ENCODE peak calls at places on chromosomes 6 and 20, in eight cellular contexts. One of them, this sample, is unnamed.

GRCh38 chr6:46276571-46277142 is 105.9 kb upstream of the ENPP5 start:
- DNase-seq in dorsolateral prefrontal cortex: no peak
- DNase-seq in NCI-H1436: no peak
- DNase-seq in breast epithelium: no peak
- DNase-seq in MG63: no peak
- DNase-seq in memory B cell: no peak
- DNase-seq in stimulated activated CD4-positive, alpha-beta T cell treated with anti-CD3 and anti-CD28 coated beads, Interleukin-15, amount 100 ng/mL, for 1 hour: no peak
- DNase-seq in stimulated activated CD8-positive, alpha-beta memory T cell treated with anti-CD3 and anti-CD28 coated beads, Interleukin-7, amount 100 ng/mL, for 4 hours: no peak
- DNase-seq in this sample: no peak

GRCh38 chr6:30444451-30444742 is 44.9 kb upstream of the HLA-E start:
- DNase-seq in dorsolateral prefrontal cortex: no peak
- DNase-seq in NCI-H1436: no peak
- DNase-seq in breast epithelium: no peak
- DNase-seq in MG63: no peak
- DNase-seq in memory B cell: no peak
- DNase-seq in stimulated activated CD4-positive, alpha-beta T cell treated with anti-CD3 and anti-CD28 coated beads, Interleukin-15, amount 100 ng/mL, for 1 hour: no peak
- DNase-seq in stimulated activated CD8-positive, alpha-beta memory T cell treated with anti-CD3 and anti-CD28 coated beads, Interleukin-7, amount 100 ng/mL, for 4 hours: no peak
- DNase-seq in this sample: no peak

GRCh38 chr6:45714795-45715507 is 300.7 kb downstream of the CLIC5 start:
- DNase-seq in dorsolateral prefrontal cortex: no peak
- DNase-seq in NCI-H1436: peak
- DNase-seq in breast epithelium: no peak
- DNase-seq in MG63: peak
- DNase-seq in memory B cell: peak
- DNase-seq in stimulated activated CD4-positive, alpha-beta T cell treated with anti-CD3 and anti-CD28 coated beads, Interleukin-15, amount 100 ng/mL, for 1 hour: no peak
- DNase-seq in stimulated activated CD8-positive, alpha-beta memory T cell treated with anti-CD3 and anti-CD28 coated beads, Interleukin-7, amount 100 ng/mL, for 4 hours: peak
- DNase-seq in this sample: peak

GRCh38 chr6:154343473-154344308 is 12.9 kb downstream of the IPCEF1 start:
- DNase-seq in dorsolateral prefrontal cortex: no peak
- DNase-seq in NCI-H1436: peak
- DNase-seq in breast epithelium: peak
- DNase-seq in MG63: peak
- DNase-seq in memory B cell: no peak
- DNase-seq in stimulated activated CD4-positive, alpha-beta T cell treated with anti-CD3 and anti-CD28 coated beads, Interleukin-15, amount 100 ng/mL, for 1 hour: no peak
- DNase-seq in stimulated activated CD8-positive, alpha-beta memory T cell treated with anti-CD3 and anti-CD28 coated beads, Interleukin-7, amount 100 ng/mL, for 4 hours: no peak
- DNase-seq in this sample: peak

GRCh38 chr6:106160189-106160588 is 74.1 kb downstream of the PRDM1 start:
- DNase-seq in dorsolateral prefrontal cortex: no peak
- DNase-seq in NCI-H1436: no peak
- DNase-seq in breast epithelium: no peak
- DNase-seq in MG63: no peak
- DNase-seq in memory B cell: no peak
- DNase-seq in stimulated activated CD4-positive, alpha-beta T cell treated with anti-CD3 and anti-CD28 coated beads, Interleukin-15, amount 100 ng/mL, for 1 hour: no peak
- DNase-seq in stimulated activated CD8-positive, alpha-beta memory T cell treated with anti-CD3 and anti-CD28 coated beads, Interleukin-7, amount 100 ng/mL, for 4 hours: no peak
- DNase-seq in this sample: no peak

GRCh38 chr20:11020712-11021111 is 346.9 kb upstream of the JAG1 start:
- DNase-seq in dorsolateral prefrontal cortex: no peak
- DNase-seq in NCI-H1436: no peak
- DNase-seq in breast epithelium: no peak
- DNase-seq in MG63: no peak
- DNase-seq in memory B cell: no peak
- DNase-seq in stimulated activated CD4-positive, alpha-beta T cell treated with anti-CD3 and anti-CD28 coated beads, Interleukin-15, amount 100 ng/mL, for 1 hour: no peak
- DNase-seq in stimulated activated CD8-positive, alpha-beta memory T cell treated with anti-CD3 and anti-CD28 coated beads, Interleukin-7, amount 100 ng/mL, for 4 hours: no peak
- DNase-seq in this sample: no peak

GRCh38 chr6:37731888-37732287 is 34.2 kb upstream of the MDGA1 start:
- DNase-seq in dorsolateral prefrontal cortex: no peak
- DNase-seq in NCI-H1436: no peak
- DNase-seq in breast epithelium: no peak
- DNase-seq in MG63: peak
- DNase-seq in memory B cell: peak
- DNase-seq in stimulated activated CD4-positive, alpha-beta T cell treated with anti-CD3 and anti-CD28 coated beads, Interleukin-15, amount 100 ng/mL, for 1 hour: peak
- DNase-seq in stimulated activated CD8-positive, alpha-beta memory T cell treated with anti-CD3 and anti-CD28 coated beads, Interleukin-7, amount 100 ng/mL, for 4 hours: peak
- DNase-seq in this sample: no peak

GRCh38 chr6:116398366-116399005 is 27.7 kb downstream of the DSE start:
- DNase-seq in dorsolateral prefrontal cortex: no peak
- DNase-seq in NCI-H1436: no peak
- DNase-seq in breast epithelium: no peak
- DNase-seq in MG63: no peak
- DNase-seq in memory B cell: no peak
- DNase-seq in stimulated activated CD4-positive, alpha-beta T cell treated with anti-CD3 and anti-CD28 coated beads, Interleukin-15, amount 100 ng/mL, for 1 hour: no peak
- DNase-seq in stimulated activated CD8-positive, alpha-beta memory T cell treated with anti-CD3 and anti-CD28 coated beads, Interleukin-7, amount 100 ng/mL, for 4 hours: no peak
- DNase-seq in this sample: no peak

GRCh38 chr6:38021029-38021428 is 201.5 kb downstream of the ZFAND3 start:
- DNase-seq in dorsolateral prefrontal cortex: no peak
- DNase-seq in NCI-H1436: no peak
- DNase-seq in breast epithelium: no peak
- DNase-seq in MG63: no peak
- DNase-seq in memory B cell: no peak
- DNase-seq in stimulated activated CD4-positive, alpha-beta T cell treated with anti-CD3 and anti-CD28 coated beads, Interleukin-15, amount 100 ng/mL, for 1 hour: no peak
- DNase-seq in stimulated activated CD8-positive, alpha-beta memory T cell treated with anti-CD3 and anti-CD28 coated beads, Interleukin-7, amount 100 ng/mL, for 4 hours: no peak
- DNase-seq in this sample: no peak

GRCh38 chr6:18053071-18053475 is 65.6 kb upstream of the KIF13A start:
- DNase-seq in dorsolateral prefrontal cortex: no peak
- DNase-seq in NCI-H1436: no peak
- DNase-seq in breast epithelium: no peak
- DNase-seq in MG63: no peak
- DNase-seq in memory B cell: no peak
- DNase-seq in stimulated activated CD4-positive, alpha-beta T cell treated with anti-CD3 and anti-CD28 coated beads, Interleukin-15, amount 100 ng/mL, for 1 hour: no peak
- DNase-seq in stimulated activated CD8-positive, alpha-beta memory T cell treated with anti-CD3 and anti-CD28 coated beads, Interleukin-7, amount 100 ng/mL, for 4 hours: no peak
- DNase-seq in this sample: no peak

GRCh38 chr20:63351811-63352591 is 9.1 kb downstream of the CHRNA4 start:
- DNase-seq in dorsolateral prefrontal cortex: peak
- DNase-seq in NCI-H1436: peak
- DNase-seq in breast epithelium: no peak
- DNase-seq in MG63: no peak
- DNase-seq in memory B cell: no peak
- DNase-seq in stimulated activated CD4-positive, alpha-beta T cell treated with anti-CD3 and anti-CD28 coated beads, Interleukin-15, amount 100 ng/mL, for 1 hour: no peak
- DNase-seq in stimulated activated CD8-positive, alpha-beta memory T cell treated with anti-CD3 and anti-CD28 coated beads, Interleukin-7, amount 100 ng/mL, for 4 hours: no peak
- DNase-seq in this sample: peak

GRCh38 chr6:24547243-24547642 is 52.5 kb downstream of the ALDH5A1 start:
- DNase-seq in dorsolateral prefrontal cortex: no peak
- DNase-seq in NCI-H1436: no peak
- DNase-seq in breast epithelium: no peak
- DNase-seq in MG63: peak
- DNase-seq in memory B cell: no peak
- DNase-seq in stimulated activated CD4-positive, alpha-beta T cell treated with anti-CD3 and anti-CD28 coated beads, Interleukin-15, amount 100 ng/mL, for 1 hour: no peak
- DNase-seq in stimulated activated CD8-positive, alpha-beta memory T cell treated with anti-CD3 and anti-CD28 coated beads, Interleukin-7, amount 100 ng/mL, for 4 hours: peak
- DNase-seq in this sample: no peak